ENCODE peak calls at places on chromosomes 7 and 10, in six cellular contexts. G is activated T-cell treated with anti-CD3 and anti-CD28 coated beads, Interleukin-2, amount 50 U/mL, for 24 hours; A is activated CD8-positive, alpha-beta memory T cell treated with anti-CD3 and anti-CD28 coated beads for 24 hours; N is NCI-H1436 treated with DMSO at 0.1 percent for 48 hours; C is activated CD4-positive, alpha-beta T cell treated with anti-CD3 and anti-CD28 coated beads, Interleukin-2, amount 10 ng/mL, durations not matched to agents 7 days and 5 days; V is mesothelial cell of epicardium. Y is an unnamed sample.

GRCh38 chr7:51299391-51300133 is 17.0 kb downstream of the COBL start:
- DNase-seq in C (no peak), V (no peak), G (no peak), A (no peak), N (no peak), Y (no peak)

GRCh38 chr10:103691723-103692380 is 163.5 kb downstream of the SH3PXD2A start:
- DNase-seq in A (no peak), G (peak; percentile 39), V (no peak), C (no peak), N (no peak), Y (no peak)

GRCh38 chr7:84799131-84799530 is 387.7 kb downstream of the SEMA3D start:
- DNase-seq in A (no peak), N (no peak), C (no peak), G (no peak), V (no peak), Y (no peak)

GRCh38 chr7:120402801-120403200 is 129.8 kb downstream of the KCND2 start:
- DNase-seq in N (no peak), V (no peak), G (no peak), C (no peak), A (no peak), Y (no peak)

GRCh38 chr7:2493205-2493604 is 17.0 kb upstream of the GRIFIN start:
- DNase-seq in N (no peak), C (no peak), V (no peak), A (no peak), G (no peak), Y (no peak)

GRCh38 chr7:140383954-140384713 is 14.2 kb downstream of the SLC37A3 start:
- DNase-seq in G (no peak), V (no peak), A (no peak), C (no peak), N (no peak), Y (no peak)

GRCh38 chr10:125037145-125037544 is 95.2 kb downstream of the ZRANB1 start:
- DNase-seq in C (no peak), V (no peak), N (no peak), G (no peak), A (no peak), Y (peak; percentile 43)

GRCh38 chr7:43906327-43907010 is at the start of gene URGCP:
- DNase-seq in V (peak; percentile 36), N (no peak), A (peak; percentile 83), C (peak; percentile 55), G (peak; percentile 76), Y (peak; percentile 56)

GRCh38 chr7:116499168-116500070 is at the start of gene CAV2:
- DNase-seq in A (peak; percentile 68), N (no peak), G (peak; percentile 45), C (no peak), V (peak; percentile 35), Y (peak; percentile 75)

GRCh38 chr7:107505997-107506682 is 36.3 kb downstream of the GPR22 start:
- DNase-seq in N (no peak), C (no peak), G (no peak), V (no peak), A (no peak), Y (no peak)

GRCh38 chr10:68049289-68050078 is 25.6 kb downstream of the HERC4 start:
- DNase-seq in V (no peak), N (no peak), A (no peak), C (no peak), G (no peak), Y (no peak)

GRCh38 chr7:138170959-138171703 is 94.9 kb downstream of the AKR1D1 start:
- DNase-seq in N (no peak), G (no peak), A (no peak), C (peak; percentile 19), V (no peak), Y (no peak)

GRCh38 chr10:34526186-34526585 is 288.9 kb downstream of the PARD3 start:
- DNase-seq in N (no peak), A (no peak), G (no peak), C (no peak), V (no peak), Y (peak; percentile 66)

GRCh38 chr10:86654411-86655172 is at the start of gene OPN4:
- DNase-seq in G (peak; percentile 11), A (no peak), V (no peak), C (no peak), N (no peak), Y (peak; percentile 56)

GRCh38 chr10:103663802-103664201 is 170.3 kb downstream of the NEURL1 start:
- DNase-seq in G (no peak), V (no peak), A (no peak), N (no peak), C (no peak), Y (peak; percentile 92)

GRCh38 chr10:122141821-122142651 is 129.1 kb upstream of the BTBD16 start:
- DNase-seq in V (no peak), G (no peak), C (no peak), N (no peak), A (no peak), Y (peak; percentile 69)

GRCh38 chr7:42456756-42457276 is 219.8 kb upstream of the GLI3 start:
- DNase-seq in C (no peak), N (no peak), G (no peak), V (no peak), A (no peak), Y (no peak)

GRCh38 chr10:119025336-119025735 is 4.2 kb upstream of the NANOS1 start:
- DNase-seq in V (peak; percentile 37), G (no peak), C (no peak), A (peak; percentile 30), N (no peak), Y (peak; percentile 97)

GRCh38 chr10:26556756-26557640 is 118.9 kb downstream of the APBB1IP start:
- DNase-seq in N (peak; percentile 12), V (no peak), A (no peak), C (peak; percentile 53), G (no peak), Y (no peak)

GRCh38 chr10:73414230-73414981 is 548 bp upstream of the ANXA7 start:
- DNase-seq in A (no peak), N (no peak), V (no peak), C (no peak), G (no peak), Y (no peak)

GRCh38 chr10:34249634-34250033 is 565.5 kb downstream of the PARD3 start:
- DNase-seq in A (no peak), G (no peak), N (no peak), V (no peak), C (no peak), Y (no peak)

GRCh38 chr7:108270385-108270784 is 140.2 kb upstream of the LAMB4 start:
- DNase-seq in C (no peak), V (no peak), G (no peak), A (no peak), N (no peak), Y (no peak)

GRCh38 chr10:944034-944831 is 12.7 kb upstream of the LARP4B start:
- DNase-seq in N (no peak), G (peak; percentile 42), C (peak; percentile 44), V (no peak), A (no peak), Y (peak; percentile 69)

GRCh38 chr10:74153123-74153522 is 2.1 kb downstream of the ADK start:
- DNase-seq in V (no peak), A (no peak), N (no peak), G (no peak), C (no peak), Y (no peak)

GRCh38 chr10:33186150-33186549 is 148.3 kb downstream of the NRP1 start:
- DNase-seq in G (no peak), N (no peak), A (no peak), V (no peak), C (no peak), Y (no peak)

GRCh38 chr7:44982535-44982923 is 3.7 kb upstream of the MYO1G start:
- DNase-seq in V (no peak), A (no peak), C (no peak), N (no peak), G (no peak), Y (no peak)

GRCh38 chr10:48446785-48447184 is 140.3 kb downstream of the MAPK8 start:
- DNase-seq in C (no peak), V (no peak), A (no peak), N (no peak), G (no peak), Y (no peak)

GRCh38 chr10:30827531-30828120 is 198.1 kb upstream of the LYZL2 start:
- DNase-seq in A (no peak), G (no peak), V (no peak), N (no peak), C (no peak), Y (no peak)

Y was measured in MG63.